ENCODE peak calls at places on chromosome 1, in six cellular contexts. C is HCEC 1CT; H is HL-60; P is HFF-Myc; W is SW480; G is activated CD8-positive, alpha-beta memory T cell treated with anti-CD3 and anti-CD28 coated beads for 1 hour. B is an unnamed sample.

GRCh38 chr1:55217226-55217996 is 2.2 kb upstream of the USP24 start:
- DNase-seq in G (no peak), W (no peak), P (no peak), H (peak), C (no peak), B (no peak)

GRCh38 chr1:153441238-153441755 is 19.2 kb downstream of the S100A7 start:
- DNase-seq in P (no peak), C (no peak), W (no peak), G (no peak), H (no peak), B (no peak)

GRCh38 chr1:94954292-94955220 is 27.6 kb upstream of the CNN3 start:
- DNase-seq in C (no peak), H (no peak), G (no peak), W (no peak), P (no peak), B (no peak)

GRCh38 chr1:94335950-94336349 is 82.2 kb upstream of the ABCD3 start:
- DNase-seq in H (peak), P (peak), W (peak), G (no peak), C (peak), B (peak)

GRCh38 chr1:47534417-47534816 is 96.6 kb downstream of the FOXD2 start:
- DNase-seq in C (no peak), W (no peak), H (no peak), P (no peak), G (no peak), B (no peak)

GRCh38 chr1:2539312-2539907 is 9.3 kb upstream of the HES5 start:
- DNase-seq in H (peak), P (no peak), G (no peak), C (no peak), W (no peak), B (no peak)

GRCh38 chr1:54582566-54583306 is 34.7 kb downstream of the ACOT11 start:
- DNase-seq in P (no peak), H (no peak), C (no peak), G (no peak), W (no peak), B (no peak)

GRCh38 chr1:154775559-154776338 is 94.3 kb downstream of the KCNN3 start:
- DNase-seq in G (no peak), H (no peak), C (no peak), P (no peak), W (no peak), B (no peak)

GRCh38 chr1:110203021-110203661 is 7.0 kb upstream of the KCNC4 start:
- DNase-seq in C (peak), P (peak), W (peak), G (no peak), H (peak), B (peak)

B was measured in LHCN-M2.